ENCODE peak calls at places on chromosomes 5 and 9, in seven cellular contexts. One of them, this sample, is unnamed. For H3K4me1 and H3K9me3, the result is how much of the 10 kb centered on the place peaks cover.

GRCh38 chr9:16879416-16879815 is 8.9 kb upstream of the BNC2 start:
- DNase-seq in CD8-positive, alpha-beta T cell: no peak
- DNase-seq in kidney: no peak
- DNase-seq in tibial nerve: no peak
- DNase-seq in testis: no peak
- DNase-seq in IMR-90: peak
- DNase-seq in hepatocyte: no peak
- DNase-seq in this sample: no peak

GRCh38 chr5:65946198-65946745 is 19.9 kb downstream of the ERBIN start:
- DNase-seq in testis: no peak
- DNase-seq in kidney: no peak
- DNase-seq in hepatocyte: no peak
- DNase-seq in IMR-90: peak
- DNase-seq in CD8-positive, alpha-beta T cell: no peak
- DNase-seq in tibial nerve: no peak
- DNase-seq in this sample: no peak

GRCh38 chr5:102511666-102512065 is 12.9 kb upstream of the SLCO6A1 start:
- DNase-seq in tibial nerve: peak
- DNase-seq in hepatocyte: peak
- DNase-seq in IMR-90: no peak
- DNase-seq in CD8-positive, alpha-beta T cell: no peak
- DNase-seq in testis: no peak
- DNase-seq in kidney: no peak
- DNase-seq in this sample: no peak

GRCh38 chr9:112447283-112447761 is 39.3 kb upstream of the KIAA1958 start:
- DNase-seq in tibial nerve: no peak
- DNase-seq in testis: no peak
- DNase-seq in hepatocyte: peak
- DNase-seq in IMR-90: peak
- DNase-seq in kidney: no peak
- DNase-seq in CD8-positive, alpha-beta T cell: no peak
- DNase-seq in this sample: no peak

GRCh38 chr9:124752967-124753366 is 18.1 kb downstream of the NR6A1 start:
- DNase-seq in testis: no peak
- DNase-seq in kidney: no peak
- DNase-seq in tibial nerve: no peak
- DNase-seq in CD8-positive, alpha-beta T cell: no peak
- DNase-seq in IMR-90: peak
- DNase-seq in hepatocyte: no peak
- DNase-seq in this sample: no peak

GRCh38 chr9:69502671-69503301 is 169.4 kb downstream of the APBA1 start:
- DNase-seq in tibial nerve: no peak
- DNase-seq in hepatocyte: no peak
- DNase-seq in kidney: no peak
- DNase-seq in testis: no peak
- DNase-seq in IMR-90: peak
- DNase-seq in CD8-positive, alpha-beta T cell: no peak
- DNase-seq in this sample: no peak

GRCh38 chr9:92655896-92656536 is 13.9 kb downstream of the IPPK start:
- DNase-seq in IMR-90: no peak
- DNase-seq in kidney: no peak
- DNase-seq in CD8-positive, alpha-beta T cell: no peak
- DNase-seq in hepatocyte: no peak
- DNase-seq in tibial nerve: no peak
- DNase-seq in testis: no peak
- DNase-seq in this sample: no peak

GRCh38 chr5:107408564-107408963 is 262.2 kb downstream of the EFNA5 start:
- DNase-seq in testis: no peak
- DNase-seq in tibial nerve: no peak
- DNase-seq in hepatocyte: no peak
- DNase-seq in CD8-positive, alpha-beta T cell: no peak
- DNase-seq in kidney: no peak
- DNase-seq in IMR-90: no peak
- DNase-seq in this sample: no peak

GRCh38 chr9:112044183-112044582 is 130.9 kb downstream of the SUSD1 start:
- DNase-seq in CD8-positive, alpha-beta T cell: no peak
- DNase-seq in testis: no peak
- DNase-seq in hepatocyte: no peak
- DNase-seq in tibial nerve: no peak
- DNase-seq in IMR-90: peak
- DNase-seq in kidney: no peak
- DNase-seq in this sample: no peak

GRCh38 chr5:111853748-111854147 is 96.8 kb upstream of the NREP start:
- DNase-seq in IMR-90: peak
- DNase-seq in testis: no peak
- DNase-seq in hepatocyte: peak
- DNase-seq in kidney: no peak
- DNase-seq in tibial nerve: no peak
- DNase-seq in CD8-positive, alpha-beta T cell: no peak
- DNase-seq in this sample: no peak

GRCh38 chr5:107671742-107672211 is 1.0 kb upstream of the EFNA5 start:
- DNase-seq in testis: no peak
- DNase-seq in tibial nerve: no peak
- DNase-seq in kidney: peak
- DNase-seq in IMR-90: peak
- DNase-seq in CD8-positive, alpha-beta T cell: no peak
- DNase-seq in hepatocyte: peak
- DNase-seq in this sample: no peak

GRCh38 chr5:130616161-130616560 is 548.9 kb downstream of the HINT1 start:
- DNase-seq in tibial nerve: no peak
- DNase-seq in IMR-90: no peak
- DNase-seq in kidney: no peak
- DNase-seq in testis: no peak
- DNase-seq in CD8-positive, alpha-beta T cell: no peak
- DNase-seq in hepatocyte: no peak
- DNase-seq in this sample: no peak

GRCh38 chr9:136901516-136902258 is 15.4 kb downstream of the TRAF2 start:
- DNase-seq in CD8-positive, alpha-beta T cell: peak
- DNase-seq in testis: peak
- DNase-seq in hepatocyte: peak
- DNase-seq in kidney: no peak
- DNase-seq in IMR-90: peak
- DNase-seq in tibial nerve: no peak
- DNase-seq in this sample: peak

GRCh38 chr5:167857321-167857720 is 434.1 kb upstream of the WWC1 start:
- DNase-seq in CD8-positive, alpha-beta T cell: no peak
- DNase-seq in kidney: no peak
- DNase-seq in tibial nerve: no peak
- DNase-seq in testis: no peak
- DNase-seq in IMR-90: no peak
- DNase-seq in hepatocyte: no peak
- DNase-seq in this sample: no peak

DNA sequence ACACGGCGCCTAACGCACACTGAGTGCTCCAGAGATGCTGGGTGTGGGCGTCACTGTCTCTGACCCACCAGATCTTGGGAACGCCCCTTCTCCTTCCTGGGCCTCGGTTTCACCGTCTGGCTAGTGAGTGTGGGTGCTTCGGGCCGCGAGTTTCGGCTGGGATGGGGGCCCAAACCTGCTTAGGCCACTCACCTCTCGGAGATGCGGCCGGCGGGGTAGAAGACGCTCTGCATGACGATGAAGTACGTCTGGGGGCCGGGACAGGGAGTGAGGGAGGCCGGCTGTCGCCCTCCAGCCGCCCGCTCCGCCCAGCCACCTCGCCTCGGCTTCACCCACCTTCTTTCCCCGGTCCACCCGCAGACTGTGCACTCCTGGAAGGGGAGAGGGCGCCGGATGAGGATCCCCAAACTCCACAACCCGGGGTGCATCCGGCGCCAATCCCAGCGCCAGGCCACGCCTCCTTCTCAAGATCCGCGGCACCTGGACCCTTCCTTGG is 3.6 kb downstream of the PIP5KL1 start:
- DNase-seq in hepatocyte: no peak
- DNase-seq in kidney: no peak
- DNase-seq in IMR-90: no peak
- DNase-seq in CD8-positive, alpha-beta T cell: peak
- DNase-seq in testis: no peak
- DNase-seq in tibial nerve: no peak
- DNase-seq in this sample: no peak
- H3K4me3 ChIP-seq in hepatocyte: peak
- H3K4me3 ChIP-seq in kidney: no peak
- H3K4me3 ChIP-seq in IMR-90: no peak
- H3K4me3 ChIP-seq in CD8-positive, alpha-beta T cell: peak
- H3K4me3 ChIP-seq in testis: no peak
- H3K4me3 ChIP-seq in tibial nerve: peak
- H3K4me3 ChIP-seq in this sample: peak

GRCh38 chr9:123049589-123050222 is 16.2 kb downstream of the GPR21 start:
- DNase-seq in kidney: no peak
- DNase-seq in IMR-90: peak
- DNase-seq in hepatocyte: peak
- DNase-seq in tibial nerve: peak
- DNase-seq in testis: no peak
- DNase-seq in CD8-positive, alpha-beta T cell: no peak
- DNase-seq in this sample: peak
- H3K4me1 ChIP-seq in kidney: under half
- H3K4me1 ChIP-seq in IMR-90: under half
- H3K4me1 ChIP-seq in hepatocyte: under half
- H3K4me1 ChIP-seq in tibial nerve: under half
- H3K4me1 ChIP-seq in testis: under half
- H3K4me1 ChIP-seq in CD8-positive, alpha-beta T cell: under half
- H3K4me1 ChIP-seq in this sample: under half

GRCh38 chr5:33102551-33102950 is 338.2 kb upstream of the TARS1 start:
- DNase-seq in CD8-positive, alpha-beta T cell: no peak
- DNase-seq in hepatocyte: no peak
- DNase-seq in tibial nerve: no peak
- DNase-seq in IMR-90: peak
- DNase-seq in kidney: no peak
- DNase-seq in testis: no peak
- DNase-seq in this sample: no peak
- H3K9me3 ChIP-seq in CD8-positive, alpha-beta T cell: under half
- H3K9me3 ChIP-seq in hepatocyte: under half
- H3K9me3 ChIP-seq in tibial nerve: under half
- H3K9me3 ChIP-seq in IMR-90: under half
- H3K9me3 ChIP-seq in kidney: under half
- H3K9me3 ChIP-seq in testis: under half
- H3K9me3 ChIP-seq in this sample: under half

GRCh38 chr5:367358-368130 is 46.0 kb downstream of the AHRR start:
- DNase-seq in kidney: peak
- DNase-seq in tibial nerve: peak
- DNase-seq in CD8-positive, alpha-beta T cell: no peak
- DNase-seq in hepatocyte: no peak
- DNase-seq in IMR-90: no peak
- DNase-seq in testis: peak
- DNase-seq in this sample: no peak
- H3K4me3 ChIP-seq in kidney: no peak
- H3K4me3 ChIP-seq in tibial nerve: no peak
- H3K4me3 ChIP-seq in CD8-positive, alpha-beta T cell: no peak
- H3K4me3 ChIP-seq in hepatocyte: no peak
- H3K4me3 ChIP-seq in IMR-90: no peak
- H3K4me3 ChIP-seq in testis: no peak
- H3K4me3 ChIP-seq in this sample: no peak

GRCh38 chr5:74624009-74624408 is 16.5 kb downstream of the ENC1 start:
- DNase-seq in CD8-positive, alpha-beta T cell: no peak
- DNase-seq in tibial nerve: no peak
- DNase-seq in kidney: no peak
- DNase-seq in hepatocyte: no peak
- DNase-seq in testis: no peak
- DNase-seq in IMR-90: no peak
- DNase-seq in this sample: no peak

GRCh38 chr5:74624931-74625505 is 15.5 kb downstream of the ENC1 start:
- DNase-seq in kidney: no peak
- DNase-seq in testis: no peak
- DNase-seq in CD8-positive, alpha-beta T cell: no peak
- DNase-seq in hepatocyte: no peak
- DNase-seq in tibial nerve: no peak
- DNase-seq in IMR-90: no peak
- DNase-seq in this sample: no peak

GRCh38 chr5:74626386-74627222 is 13.9 kb downstream of the ENC1 start:
- DNase-seq in tibial nerve: no peak
- DNase-seq in testis: no peak
- DNase-seq in CD8-positive, alpha-beta T cell: no peak
- DNase-seq in kidney: no peak
- DNase-seq in hepatocyte: no peak
- DNase-seq in IMR-90: no peak
- DNase-seq in this sample: no peak

GRCh38 chr5:74624501-74624900 is 16.0 kb downstream of the ENC1 start:
- DNase-seq in kidney: peak
- DNase-seq in IMR-90: no peak
- DNase-seq in hepatocyte: no peak
- DNase-seq in testis: no peak
- DNase-seq in CD8-positive, alpha-beta T cell: no peak
- DNase-seq in tibial nerve: no peak
- DNase-seq in this sample: peak

DNA sequence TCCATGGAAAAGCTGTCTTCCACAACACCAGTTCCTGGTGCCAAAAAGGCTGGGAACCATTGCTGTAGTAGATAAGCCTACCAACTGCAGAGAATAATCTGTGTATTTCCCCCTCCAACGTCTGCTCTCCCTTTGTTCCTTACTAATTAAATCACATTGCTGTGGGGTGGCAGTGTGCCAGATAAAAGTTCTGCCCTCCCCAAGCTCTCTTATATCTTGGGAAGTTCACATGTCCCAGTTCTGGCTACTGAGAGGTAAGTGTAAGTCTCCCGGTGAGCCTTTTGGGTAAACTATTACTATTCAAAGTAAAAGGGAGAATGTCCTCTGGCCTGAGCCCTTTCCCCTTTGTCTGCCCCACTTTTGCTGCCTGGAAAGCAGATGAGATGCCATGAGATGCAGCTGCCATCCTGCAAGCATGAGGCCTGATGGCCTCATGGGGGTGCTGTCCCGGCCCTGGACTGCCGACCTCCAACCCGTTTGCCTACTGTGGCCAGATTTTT is 14.7 kb downstream of the ENC1 start:
- DNase-seq in hepatocyte: no peak
- DNase-seq in kidney: no peak
- DNase-seq in testis: peak
- DNase-seq in IMR-90: no peak
- DNase-seq in tibial nerve: no peak
- DNase-seq in CD8-positive, alpha-beta T cell: no peak
- DNase-seq in this sample: no peak
- H3K4me1 ChIP-seq in hepatocyte: under half
- H3K4me1 ChIP-seq in kidney: under half
- H3K4me1 ChIP-seq in testis: under half
- H3K4me1 ChIP-seq in IMR-90: under half
- H3K4me1 ChIP-seq in tibial nerve: under half
- H3K4me1 ChIP-seq in CD8-positive, alpha-beta T cell: under half
- H3K4me1 ChIP-seq in this sample: under half

DNA sequence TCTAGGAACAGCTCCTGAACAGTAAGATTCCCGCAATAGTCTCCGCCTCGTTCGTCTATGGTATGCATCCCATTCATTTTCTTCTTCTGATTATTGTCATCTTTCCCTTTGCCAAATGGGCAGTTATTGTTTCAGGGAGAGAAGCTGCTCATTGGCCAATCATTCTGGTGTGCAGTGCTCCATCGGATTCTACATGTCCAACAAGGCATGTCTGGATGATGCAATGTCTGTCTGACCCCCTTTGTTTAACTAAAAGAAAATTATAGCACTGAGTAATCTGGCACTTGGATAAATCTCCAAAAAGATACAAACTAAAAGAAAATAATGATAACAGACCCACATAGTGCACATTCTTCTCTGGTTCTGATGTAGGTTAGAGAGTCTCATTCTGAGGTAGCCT is 515.6 kb upstream of the DMAC1 start:
- DNase-seq in IMR-90: peak
- DNase-seq in hepatocyte: no peak
- DNase-seq in kidney: no peak
- DNase-seq in tibial nerve: no peak
- DNase-seq in testis: no peak
- DNase-seq in CD8-positive, alpha-beta T cell: no peak
- DNase-seq in this sample: no peak
- H3K9me3 ChIP-seq in IMR-90: under half
- H3K9me3 ChIP-seq in hepatocyte: under half
- H3K9me3 ChIP-seq in kidney: under half
- H3K9me3 ChIP-seq in tibial nerve: under half
- H3K9me3 ChIP-seq in testis: under half
- H3K9me3 ChIP-seq in CD8-positive, alpha-beta T cell: under half
- H3K9me3 ChIP-seq in this sample: under half